ENCODE peak calls at places on chromosome 9, in five cellular contexts. W, D, E, N and K are unnamed samples.

GRCh38 chr9:27398982-27399653 is 102.2 kb upstream of the EQTN start:
- DNase-seq in W (no peak), D (no peak), E (no peak), N (no peak), K (no peak)

GRCh38 chr9:113352411-113352810 is 3.1 kb downstream of the BSPRY start:
- DNase-seq in W (no peak), D (no peak), E (no peak), N (no peak), K (no peak)

GRCh38 chr9:21804791-21805190 is 2.4 kb downstream of the MTAP start:
- DNase-seq in W (no peak), D (no peak), E (no peak), N (no peak), K (no peak)

GRCh38 chr9:84697494-84698114 is 28.1 kb downstream of the NTRK2 start:
- DNase-seq in W (peak; percentile 21), D (no peak), E (no peak), N (peak; percentile 75), K (peak; percentile 25)

GRCh38 chr9:30851600-30851999 is 1532.8 kb upstream of the ACO1 start:
- DNase-seq in W (no peak), D (no peak), E (no peak), N (no peak), K (no peak)

GRCh38 chr9:14433841-14434511 is 120.0 kb upstream of the NFIB start:
- DNase-seq in W (no peak), D (no peak), E (peak; percentile 36), N (no peak), K (peak; percentile 7)

GRCh38 chr9:114995681-114996221 is 65.4 kb upstream of the TNFSF8 start:
- DNase-seq in W (no peak), D (no peak), E (peak; percentile 26), N (peak; percentile 71), K (no peak)

GRCh38 chr9:123713282-123713681 is 216.6 kb downstream of the DENND1A start:
- DNase-seq in W (no peak), D (no peak), E (peak; percentile 44), N (no peak), K (no peak)

GRCh38 chr9:90894956-90895687 is 93.5 kb downstream of the SYK start:
- DNase-seq in W (no peak), D (no peak), E (no peak), N (no peak), K (no peak)

GRCh38 chr9:111598730-111599091 is 736 bp downstream of the PTGR1 start:
- DNase-seq in W (no peak), D (no peak), E (no peak), N (peak; percentile 59), K (peak; percentile 9)

GRCh38 chr9:22623236-22623635 is 176.6 kb downstream of the DMRTA1 start:
- DNase-seq in W (no peak), D (no peak), E (no peak), N (no peak), K (no peak)

GRCh38 chr9:72980600-72981265 is 27.9 kb upstream of the ALDH1A1 start:
- DNase-seq in W (no peak), D (no peak), E (no peak), N (no peak), K (no peak)

GRCh38 chr9:121301881-121302286 is 33.9 kb downstream of the GSN start:
- DNase-seq in W (no peak), D (no peak), E (no peak), N (peak; percentile 30), K (no peak)

GRCh38 chr9:78622131-78622530 is 325.2 kb downstream of the PSAT1 start:
- DNase-seq in W (no peak), D (no peak), E (no peak), N (no peak), K (no peak)

GRCh38 chr9:134356496-134357470 is 30.5 kb downstream of the RXRA start:
- DNase-seq in W (no peak), D (no peak), E (no peak), N (peak; percentile 84), K (no peak)

GRCh38 chr9:75235632-75236031 is 147.3 kb downstream of the OSTF1 start:
- DNase-seq in W (no peak), D (no peak), E (no peak), N (no peak), K (no peak)

GRCh38 chr9:109108318-109108717 is 11.4 kb downstream of the TMEM245 start:
- DNase-seq in W (no peak), D (no peak), E (no peak), N (no peak), K (no peak)

GRCh38 chr9:34592895-34593601 is 3.5 kb upstream of the CNTFR start:
- DNase-seq in W (no peak), D (no peak), E (no peak), N (peak; percentile 73), K (no peak)

GRCh38 chr9:3768286-3768685 is 242.5 kb upstream of the RFX3 start:
- DNase-seq in W (no peak), D (no peak), E (no peak), N (no peak), K (no peak)

GRCh38 chr9:135381911-135382310 is 97.7 kb upstream of the PPP1R26 start:
- DNase-seq in W (no peak), D (no peak), E (no peak), N (no peak), K (no peak)

GRCh38 chr9:70061776-70062175 is 18.1 kb downstream of the MAMDC2 start:
- DNase-seq in W (no peak), D (no peak), E (no peak), N (no peak), K (no peak)